ENCODE peak calls at places on chromosomes 4 and X, in nine cellular contexts. One of them, this sample, is unnamed.

GRCh38 chrX:75038925-75039324 is 113.7 kb upstream of the NEXMIF start:
- DNase-seq in IMR-90: peak
- DNase-seq in uterus: no peak
- DNase-seq in lower leg skin: no peak
- DNase-seq in cardiac fibroblast: peak
- DNase-seq in tibial artery: no peak
- DNase-seq in pancreas: no peak
- DNase-seq in CD8-positive, alpha-beta T cell: no peak
- DNase-seq in AG09309: peak
- DNase-seq in this sample: no peak

GRCh38 chr4:162645381-162645780 is 481.6 kb upstream of the FSTL5 start:
- DNase-seq in uterus: no peak
- DNase-seq in cardiac fibroblast: peak
- DNase-seq in CD8-positive, alpha-beta T cell: no peak
- DNase-seq in IMR-90: no peak
- DNase-seq in AG09309: no peak
- DNase-seq in lower leg skin: no peak
- DNase-seq in tibial artery: no peak
- DNase-seq in pancreas: no peak
- DNase-seq in this sample: no peak

GRCh38 chrX:136055651-136056221 is 70.5 kb downstream of the SLC9A6 start:
- DNase-seq in AG09309: peak
- DNase-seq in uterus: peak
- DNase-seq in CD8-positive, alpha-beta T cell: no peak
- DNase-seq in tibial artery: peak
- DNase-seq in cardiac fibroblast: peak
- DNase-seq in IMR-90: peak
- DNase-seq in pancreas: no peak
- DNase-seq in lower leg skin: peak
- DNase-seq in this sample: no peak

GRCh38 chr4:134935320-134935719 is 733.7 kb upstream of the PABPC4L start:
- DNase-seq in lower leg skin: no peak
- DNase-seq in tibial artery: no peak
- DNase-seq in pancreas: no peak
- DNase-seq in uterus: no peak
- DNase-seq in AG09309: no peak
- DNase-seq in cardiac fibroblast: peak
- DNase-seq in IMR-90: no peak
- DNase-seq in CD8-positive, alpha-beta T cell: no peak
- DNase-seq in this sample: no peak

GRCh38 chr4:123785515-123785914 is 388.9 kb downstream of the SPRY1 start:
- DNase-seq in pancreas: peak
- DNase-seq in CD8-positive, alpha-beta T cell: no peak
- DNase-seq in cardiac fibroblast: peak
- DNase-seq in lower leg skin: peak
- DNase-seq in uterus: peak
- DNase-seq in IMR-90: peak
- DNase-seq in AG09309: peak
- DNase-seq in tibial artery: peak
- DNase-seq in this sample: no peak

GRCh38 chrX:50881028-50881427 is 29.5 kb upstream of the BMP15 start:
- DNase-seq in uterus: no peak
- DNase-seq in lower leg skin: no peak
- DNase-seq in cardiac fibroblast: peak
- DNase-seq in tibial artery: no peak
- DNase-seq in CD8-positive, alpha-beta T cell: no peak
- DNase-seq in pancreas: no peak
- DNase-seq in IMR-90: no peak
- DNase-seq in AG09309: no peak
- DNase-seq in this sample: no peak

GRCh38 chr4:32196950-32197688 is 1477.0 kb downstream of the PCDH7 start:
- DNase-seq in IMR-90: no peak
- DNase-seq in lower leg skin: no peak
- DNase-seq in uterus: no peak
- DNase-seq in pancreas: no peak
- DNase-seq in tibial artery: no peak
- DNase-seq in AG09309: no peak
- DNase-seq in CD8-positive, alpha-beta T cell: no peak
- DNase-seq in cardiac fibroblast: no peak
- DNase-seq in this sample: no peak

GRCh38 chrX:140141444-140142029 is 176.2 kb upstream of the CXorf66 start:
- DNase-seq in pancreas: peak
- DNase-seq in AG09309: no peak
- DNase-seq in tibial artery: no peak
- DNase-seq in lower leg skin: no peak
- DNase-seq in IMR-90: peak
- DNase-seq in uterus: no peak
- DNase-seq in cardiac fibroblast: peak
- DNase-seq in CD8-positive, alpha-beta T cell: no peak
- DNase-seq in this sample: no peak

GRCh38 chrX:71250856-71251255 is 3.1 kb downstream of the ZMYM3 start:
- DNase-seq in lower leg skin: no peak
- DNase-seq in uterus: no peak
- DNase-seq in IMR-90: no peak
- DNase-seq in CD8-positive, alpha-beta T cell: no peak
- DNase-seq in tibial artery: no peak
- DNase-seq in AG09309: no peak
- DNase-seq in cardiac fibroblast: no peak
- DNase-seq in pancreas: no peak
- DNase-seq in this sample: no peak

GRCh38 chrX:71251456-71251973 is 2.4 kb downstream of the ZMYM3 start:
- DNase-seq in IMR-90: no peak
- DNase-seq in CD8-positive, alpha-beta T cell: no peak
- DNase-seq in cardiac fibroblast: no peak
- DNase-seq in lower leg skin: no peak
- DNase-seq in pancreas: no peak
- DNase-seq in uterus: no peak
- DNase-seq in tibial artery: no peak
- DNase-seq in AG09309: no peak
- DNase-seq in this sample: no peak

GRCh38 chrX:71254092-71254941 is at the start of gene ZMYM3:
- DNase-seq in CD8-positive, alpha-beta T cell: peak
- DNase-seq in AG09309: peak
- DNase-seq in IMR-90: peak
- DNase-seq in cardiac fibroblast: peak
- DNase-seq in tibial artery: peak
- DNase-seq in uterus: peak
- DNase-seq in lower leg skin: peak
- DNase-seq in pancreas: peak
- DNase-seq in this sample: peak

GRCh38 chrX:71253253-71254091 is 468 bp downstream of the ZMYM3 start:
- DNase-seq in pancreas: peak
- DNase-seq in CD8-positive, alpha-beta T cell: peak
- DNase-seq in cardiac fibroblast: peak
- DNase-seq in uterus: peak
- DNase-seq in tibial artery: no peak
- DNase-seq in IMR-90: peak
- DNase-seq in lower leg skin: no peak
- DNase-seq in AG09309: no peak
- DNase-seq in this sample: no peak

DNA sequence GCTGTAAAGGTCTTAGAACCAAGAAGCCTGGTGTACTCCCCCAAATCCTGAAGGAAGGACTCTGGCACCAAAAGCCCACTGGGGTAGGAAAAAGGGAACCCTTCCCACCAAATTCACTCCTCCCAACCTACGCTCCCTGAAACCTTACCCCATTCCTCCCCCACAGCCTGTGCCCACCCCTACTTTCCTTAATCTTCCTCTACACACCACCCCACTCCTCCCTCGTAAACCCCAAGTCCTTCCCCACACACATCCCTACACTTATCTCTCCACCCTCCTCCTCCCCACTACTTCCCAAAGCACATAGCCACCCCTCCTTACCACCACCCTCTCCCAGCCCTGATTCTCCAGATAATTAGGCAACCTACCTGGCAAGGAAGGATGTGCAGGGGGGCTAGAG is 1.7 kb downstream of the ZMYM3 start:
- DNase-seq in lower leg skin: no peak
- DNase-seq in CD8-positive, alpha-beta T cell: no peak
- DNase-seq in IMR-90: no peak
- DNase-seq in cardiac fibroblast: no peak
- DNase-seq in tibial artery: no peak
- DNase-seq in uterus: no peak
- DNase-seq in AG09309: no peak
- DNase-seq in pancreas: no peak
- DNase-seq in this sample: no peak
- H3K4me3 ChIP-seq in lower leg skin: no peak
- H3K4me3 ChIP-seq in CD8-positive, alpha-beta T cell: no peak
- H3K4me3 ChIP-seq in IMR-90: no peak
- H3K4me3 ChIP-seq in cardiac fibroblast: no peak
- H3K4me3 ChIP-seq in tibial artery: no peak
- H3K4me3 ChIP-seq in uterus: no peak
- H3K4me3 ChIP-seq in AG09309: no peak
- H3K4me3 ChIP-seq in pancreas: no peak
- H3K4me3 ChIP-seq in this sample: no peak

GRCh38 chrX:133046601-133047000 is 50.3 kb downstream of the USP26 start:
- DNase-seq in AG09309: no peak
- DNase-seq in IMR-90: no peak
- DNase-seq in tibial artery: no peak
- DNase-seq in uterus: no peak
- DNase-seq in cardiac fibroblast: no peak
- DNase-seq in lower leg skin: no peak
- DNase-seq in CD8-positive, alpha-beta T cell: no peak
- DNase-seq in pancreas: no peak
- DNase-seq in this sample: no peak

GRCh38 chrX:133042260-133042659 is 54.6 kb downstream of the USP26 start:
- DNase-seq in pancreas: no peak
- DNase-seq in CD8-positive, alpha-beta T cell: no peak
- DNase-seq in IMR-90: no peak
- DNase-seq in AG09309: no peak
- DNase-seq in tibial artery: no peak
- DNase-seq in uterus: no peak
- DNase-seq in lower leg skin: no peak
- DNase-seq in cardiac fibroblast: no peak
- DNase-seq in this sample: no peak

GRCh38 chrX:133048751-133049150 is 48.2 kb downstream of the USP26 start:
- DNase-seq in pancreas: no peak
- DNase-seq in CD8-positive, alpha-beta T cell: no peak
- DNase-seq in lower leg skin: no peak
- DNase-seq in uterus: no peak
- DNase-seq in IMR-90: no peak
- DNase-seq in cardiac fibroblast: no peak
- DNase-seq in tibial artery: no peak
- DNase-seq in AG09309: no peak
- DNase-seq in this sample: no peak

GRCh38 chrX:133045986-133046385 is 50.9 kb downstream of the USP26 start:
- DNase-seq in pancreas: no peak
- DNase-seq in tibial artery: no peak
- DNase-seq in CD8-positive, alpha-beta T cell: no peak
- DNase-seq in lower leg skin: no peak
- DNase-seq in AG09309: no peak
- DNase-seq in IMR-90: peak
- DNase-seq in uterus: no peak
- DNase-seq in cardiac fibroblast: no peak
- DNase-seq in this sample: no peak
- TF ChIP-seq CTCF in pancreas: no peak
- TF ChIP-seq CTCF in tibial artery: peak
- TF ChIP-seq CTCF in CD8-positive, alpha-beta T cell: no peak
- TF ChIP-seq CTCF in lower leg skin: no peak
- TF ChIP-seq CTCF in AG09309: peak
- TF ChIP-seq CTCF in IMR-90: peak
- TF ChIP-seq CTCF in uterus: no peak
- TF ChIP-seq CTCF in cardiac fibroblast: no peak
- TF ChIP-seq CTCF in this sample: no peak

GRCh38 chr4:55398461-55398860 is 2.7 kb downstream of the TMEM165 start:
- DNase-seq in IMR-90: peak
- DNase-seq in CD8-positive, alpha-beta T cell: no peak
- DNase-seq in pancreas: no peak
- DNase-seq in lower leg skin: no peak
- DNase-seq in tibial artery: no peak
- DNase-seq in cardiac fibroblast: peak
- DNase-seq in uterus: no peak
- DNase-seq in AG09309: no peak
- DNase-seq in this sample: no peak

GRCh38 chr4:55398966-55399365 is 3.2 kb downstream of the TMEM165 start:
- DNase-seq in IMR-90: peak
- DNase-seq in tibial artery: no peak
- DNase-seq in lower leg skin: no peak
- DNase-seq in cardiac fibroblast: peak
- DNase-seq in AG09309: no peak
- DNase-seq in uterus: no peak
- DNase-seq in pancreas: no peak
- DNase-seq in CD8-positive, alpha-beta T cell: no peak
- DNase-seq in this sample: no peak

GRCh38 chr4:55397521-55398321 is 2.0 kb downstream of the TMEM165 start:
- DNase-seq in uterus: no peak
- DNase-seq in pancreas: no peak
- DNase-seq in CD8-positive, alpha-beta T cell: no peak
- DNase-seq in AG09309: peak
- DNase-seq in cardiac fibroblast: peak
- DNase-seq in lower leg skin: no peak
- DNase-seq in IMR-90: peak
- DNase-seq in tibial artery: no peak
- DNase-seq in this sample: no peak

GRCh38 chr4:55397024-55397520 is 1.3 kb downstream of the TMEM165 start:
- DNase-seq in CD8-positive, alpha-beta T cell: no peak
- DNase-seq in AG09309: no peak
- DNase-seq in tibial artery: no peak
- DNase-seq in cardiac fibroblast: peak
- DNase-seq in pancreas: no peak
- DNase-seq in IMR-90: no peak
- DNase-seq in lower leg skin: peak
- DNase-seq in uterus: peak
- DNase-seq in this sample: no peak

DNA sequence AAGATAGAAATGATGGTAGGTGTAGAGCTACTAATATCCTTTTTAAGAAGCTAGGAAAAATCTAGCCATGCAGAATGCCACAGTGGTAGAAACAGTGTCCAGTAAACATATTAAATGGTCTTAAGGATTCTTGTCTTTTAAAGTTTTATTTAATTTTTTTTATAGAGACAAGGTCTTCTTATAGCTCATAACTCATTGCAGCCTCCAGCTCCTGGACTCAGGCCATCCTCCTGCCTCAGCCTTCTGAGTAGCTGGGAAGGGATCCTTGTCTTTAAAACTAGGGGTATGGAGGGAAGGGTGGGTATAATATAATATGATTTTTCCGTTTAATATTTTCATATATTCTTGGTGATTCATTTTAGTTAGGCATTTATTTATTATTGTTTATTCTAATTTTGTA is 3.8 kb downstream of the TMEM165 start:
- DNase-seq in IMR-90: no peak
- DNase-seq in CD8-positive, alpha-beta T cell: no peak
- DNase-seq in uterus: no peak
- DNase-seq in cardiac fibroblast: no peak
- DNase-seq in lower leg skin: no peak
- DNase-seq in tibial artery: no peak
- DNase-seq in AG09309: no peak
- DNase-seq in pancreas: no peak
- DNase-seq in this sample: no peak
- H3K4me3 ChIP-seq in IMR-90: no peak
- H3K4me3 ChIP-seq in CD8-positive, alpha-beta T cell: no peak
- H3K4me3 ChIP-seq in uterus: no peak
- H3K4me3 ChIP-seq in cardiac fibroblast: peak
- H3K4me3 ChIP-seq in lower leg skin: no peak
- H3K4me3 ChIP-seq in tibial artery: no peak
- H3K4me3 ChIP-seq in AG09309: no peak
- H3K4me3 ChIP-seq in pancreas: peak
- H3K4me3 ChIP-seq in this sample: no peak

GRCh38 chrX:9164086-9164485 is 130.2 kb upstream of the FAM9B start:
- DNase-seq in IMR-90: peak
- DNase-seq in lower leg skin: no peak
- DNase-seq in AG09309: no peak
- DNase-seq in pancreas: no peak
- DNase-seq in CD8-positive, alpha-beta T cell: no peak
- DNase-seq in tibial artery: no peak
- DNase-seq in uterus: no peak
- DNase-seq in cardiac fibroblast: peak
- DNase-seq in this sample: no peak

GRCh38 chrX:9160698-9161329 is 126.9 kb upstream of the FAM9B start:
- DNase-seq in pancreas: no peak
- DNase-seq in CD8-positive, alpha-beta T cell: no peak
- DNase-seq in cardiac fibroblast: no peak
- DNase-seq in lower leg skin: no peak
- DNase-seq in AG09309: no peak
- DNase-seq in IMR-90: no peak
- DNase-seq in tibial artery: no peak
- DNase-seq in uterus: no peak
- DNase-seq in this sample: no peak

GRCh38 chrX:9163153-9163790 is 129.3 kb upstream of the FAM9B start:
- DNase-seq in uterus: no peak
- DNase-seq in tibial artery: no peak
- DNase-seq in cardiac fibroblast: peak
- DNase-seq in pancreas: no peak
- DNase-seq in IMR-90: peak
- DNase-seq in AG09309: no peak
- DNase-seq in lower leg skin: no peak
- DNase-seq in CD8-positive, alpha-beta T cell: no peak
- DNase-seq in this sample: no peak

GRCh38 chrX:9166566-9166909 is 132.6 kb upstream of the FAM9B start:
- DNase-seq in pancreas: no peak
- DNase-seq in AG09309: no peak
- DNase-seq in tibial artery: no peak
- DNase-seq in CD8-positive, alpha-beta T cell: no peak
- DNase-seq in cardiac fibroblast: no peak
- DNase-seq in uterus: no peak
- DNase-seq in lower leg skin: no peak
- DNase-seq in IMR-90: no peak
- DNase-seq in this sample: no peak

GRCh38 chrX:9164535-9165425 is 130.9 kb upstream of the FAM9B start:
- DNase-seq in CD8-positive, alpha-beta T cell: no peak
- DNase-seq in pancreas: no peak
- DNase-seq in IMR-90: no peak
- DNase-seq in tibial artery: no peak
- DNase-seq in cardiac fibroblast: peak
- DNase-seq in uterus: no peak
- DNase-seq in AG09309: no peak
- DNase-seq in lower leg skin: no peak
- DNase-seq in this sample: no peak
- TF ChIP-seq CTCF in CD8-positive, alpha-beta T cell: no peak
- TF ChIP-seq CTCF in pancreas: no peak
- TF ChIP-seq CTCF in IMR-90: no peak
- TF ChIP-seq CTCF in tibial artery: no peak
- TF ChIP-seq CTCF in cardiac fibroblast: no peak
- TF ChIP-seq CTCF in uterus: no peak
- TF ChIP-seq CTCF in AG09309: no peak
- TF ChIP-seq CTCF in lower leg skin: no peak
- TF ChIP-seq CTCF in this sample: no peak